ENCODE peak calls at places on chromosomes 5 and 9, in seven cellular contexts. F is uterus; J is heart right ventricle; V is cardiac muscle cell; U is AG04450; N is CD4-positive, alpha-beta memory T cell; C is H9. A is an unnamed sample.

GRCh38 chr9:91192379-91192775 is 169.3 kb downstream of the AUH start:
- DNase-seq in F (no peak), J (no peak), V (peak; percentile 29), U (no peak), N (no peak), C (no peak), A (no peak)

GRCh38 chr9:130122465-130122864 is 49.7 kb upstream of the NCS1 start:
- DNase-seq in F (no peak), J (no peak), V (no peak), U (no peak), N (no peak), C (no peak), A (no peak)

GRCh38 chr5:81207009-81207408 is 26.1 kb upstream of the CKMT2 start:
- DNase-seq in F (no peak), J (no peak), V (peak; percentile 25), U (no peak), N (no peak), C (peak; percentile 48), A (no peak)

GRCh38 chr9:9614607-9615006 is 998.2 kb downstream of the PTPRD start:
- DNase-seq in F (no peak), J (no peak), V (no peak), U (no peak), N (no peak), C (no peak), A (no peak)

GRCh38 chr9:27665121-27665520 is 91.8 kb upstream of the C9orf72 start:
- DNase-seq in F (no peak), J (no peak), V (no peak), U (no peak), N (no peak), C (peak; percentile 32), A (no peak)

GRCh38 chr5:172659909-172660628 is 19.0 kb downstream of the NEURL1B start:
- DNase-seq in F (peak; percentile 90), J (peak; percentile 93), V (peak; percentile 75), U (peak; percentile 72), N (no peak), C (peak; percentile 64), A (no peak)

GRCh38 chr9:134057751-134058701 is 9.8 kb downstream of the BRD3 start:
- DNase-seq in F (peak; percentile 9), J (no peak), V (no peak), U (no peak), N (no peak), C (no peak), A (no peak)

GRCh38 chr9:127950513-127951210 is 13.0 kb upstream of the DPM2 start:
- DNase-seq in F (no peak), J (peak; percentile 70), V (peak; percentile 46), U (no peak), N (peak; percentile 24), C (no peak), A (no peak)

GRCh38 chr9:7150153-7150890 is 392.5 kb downstream of the KDM4C start:
- DNase-seq in F (no peak), J (no peak), V (no peak), U (no peak), N (no peak), C (no peak), A (no peak)

GRCh38 chr9:91001146-91001611 is 199.6 kb downstream of the SYK start:
- DNase-seq in F (no peak), J (no peak), V (peak; percentile 31), U (no peak), N (no peak), C (no peak), A (no peak)

GRCh38 chr5:72955143-72955767 is 586 bp upstream of the FCHO2 start:
- DNase-seq in F (peak; percentile 85), J (peak; percentile 89), V (peak; percentile 87), U (no peak), N (no peak), C (peak; percentile 74), A (no peak)

GRCh38 chr9:119004618-119004990 is 364.6 kb downstream of the BRINP1 start:
- DNase-seq in F (peak; percentile 38), J (peak; percentile 87), V (peak; percentile 3), U (no peak), N (no peak), C (no peak), A (no peak)

GRCh38 chr5:123807177-123807900 is 295.4 kb downstream of the CSNK1G3 start:
- DNase-seq in F (no peak), J (no peak), V (no peak), U (no peak), N (no peak), C (no peak), A (no peak)

GRCh38 chr5:122751293-122751753 is 23.6 kb upstream of the SNX2 start:
- DNase-seq in F (no peak), J (no peak), V (peak; percentile 94), U (no peak), N (no peak), C (peak; percentile 81), A (no peak)

GRCh38 chr9:136644343-136644592 is 18.4 kb upstream of the EGFL7 start:
- DNase-seq in F (peak; percentile 78), J (peak; percentile 91), V (peak; percentile 80), U (no peak), N (no peak), C (no peak), A (no peak)

GRCh38 chr9:127194881-127195713 is 69.5 kb upstream of the GARNL3 start:
- DNase-seq in F (no peak), J (no peak), V (no peak), U (no peak), N (no peak), C (peak; percentile 63), A (no peak)

GRCh38 chr5:171371326-171371725 is 16.3 kb upstream of the NPM1 start:
- DNase-seq in F (no peak), J (no peak), V (no peak), U (no peak), N (no peak), C (no peak), A (no peak)

GRCh38 chr5:126806-127205 is 34.8 kb downstream of the PLEKHG4B start:
- DNase-seq in F (no peak), J (no peak), V (no peak), U (no peak), N (no peak), C (peak; percentile 76), A (no peak)

GRCh38 chr9:84573098-84573497 is 96.4 kb upstream of the NTRK2 start:
- DNase-seq in F (no peak), J (no peak), V (no peak), U (no peak), N (no peak), C (peak; percentile 57), A (no peak)

GRCh38 chr9:35658894-35659220 is 765 bp downstream of the CCDC107 start:
- DNase-seq in F (peak; percentile 54), J (no peak), V (peak; percentile 44), U (no peak), N (no peak), C (no peak), A (no peak)

GRCh38 chr5:43702815-43703214 is 99.8 kb downstream of the NNT start:
- DNase-seq in F (no peak), J (no peak), V (peak; percentile 71), U (no peak), N (no peak), C (no peak), A (no peak)

GRCh38 chr9:18829858-18830257 is 203.2 kb downstream of the SAXO1 start:
- DNase-seq in F (peak; percentile 67), J (no peak), V (no peak), U (no peak), N (no peak), C (no peak), A (no peak)

GRCh38 chr5:140214831-140215230 is 39.8 kb downstream of the CYSTM1 start:
- DNase-seq in F (no peak), J (no peak), V (peak; percentile 84), U (peak; percentile 67), N (no peak), C (no peak), A (no peak)

GRCh38 chr9:99385814-99386279 is 163.8 kb downstream of the SEC61B start:
- DNase-seq in F (no peak), J (peak; percentile 47), V (peak; percentile 23), U (no peak), N (no peak), C (no peak), A (no peak)

GRCh38 chr9:237858-238345 is 23.2 kb downstream of the DOCK8 start:
- DNase-seq in F (no peak), J (no peak), V (no peak), U (no peak), N (no peak), C (no peak), A (no peak)

GRCh38 chr5:2524620-2525019 is 226.9 kb downstream of the IRX2 start:
- DNase-seq in F (no peak), J (no peak), V (no peak), U (no peak), N (no peak), C (no peak), A (no peak)
- H3K9me3 ChIP-seq in F (no peaks in the 10 kb centered on the region), J (no peaks in the 10 kb centered on the region), V (no peaks in the 10 kb centered on the region), U (peaks cover 63% of the 10 kb centered on the region), N (no peaks in the 10 kb centered on the region), C (no peaks in the 10 kb centered on the region), A (no peaks in the 10 kb centered on the region)

GRCh38 chr5:8550921-8551320 is 682.0 kb downstream of the MTRR start:
- DNase-seq in F (no peak), J (no peak), V (no peak), U (no peak), N (no peak), C (no peak), A (no peak)
- H3K9me3 ChIP-seq in F (no peaks in the 10 kb centered on the region), J (peaks cover 23% of the 10 kb centered on the region), V (no peaks in the 10 kb centered on the region), U (no peaks in the 10 kb centered on the region), N (no peaks in the 10 kb centered on the region), C (peaks cover 5% of the 10 kb centered on the region), A (no peaks in the 10 kb centered on the region)

GRCh38 chr5:127894461-127894860 is 189.1 kb upstream of the SLC12A2 start:
- DNase-seq in F (no peak), J (no peak), V (no peak), U (no peak), N (no peak), C (no peak), A (no peak)

GRCh38 chr5:127887282-127887681 is 184.1 kb downstream of the CCDC192 start:
- DNase-seq in F (no peak), J (no peak), V (peak; percentile 23), U (no peak), N (no peak), C (no peak), A (no peak)

GRCh38 chr5:127893232-127893631 is 190.0 kb downstream of the CCDC192 start:
- DNase-seq in F (no peak), J (no peak), V (no peak), U (no peak), N (no peak), C (no peak), A (no peak)

GRCh38 chr5:127892467-127893207 is 189.4 kb downstream of the CCDC192 start:
- DNase-seq in F (no peak), J (peak; percentile 6), V (peak; percentile 72), U (peak; percentile 6), N (peak; percentile 60), C (no peak), A (no peak)

GRCh38 chr5:127891942-127892341 is 188.8 kb downstream of the CCDC192 start:
- DNase-seq in F (no peak), J (no peak), V (peak; percentile 23), U (no peak), N (no peak), C (no peak), A (no peak)
- H3K9me3 ChIP-seq in F (no peaks in the 10 kb centered on the region), J (no peaks in the 10 kb centered on the region), V (no peaks in the 10 kb centered on the region), U (no peaks in the 10 kb centered on the region), N (no peaks in the 10 kb centered on the region), C (no peaks in the 10 kb centered on the region), A (no peaks in the 10 kb centered on the region)

DNA sequence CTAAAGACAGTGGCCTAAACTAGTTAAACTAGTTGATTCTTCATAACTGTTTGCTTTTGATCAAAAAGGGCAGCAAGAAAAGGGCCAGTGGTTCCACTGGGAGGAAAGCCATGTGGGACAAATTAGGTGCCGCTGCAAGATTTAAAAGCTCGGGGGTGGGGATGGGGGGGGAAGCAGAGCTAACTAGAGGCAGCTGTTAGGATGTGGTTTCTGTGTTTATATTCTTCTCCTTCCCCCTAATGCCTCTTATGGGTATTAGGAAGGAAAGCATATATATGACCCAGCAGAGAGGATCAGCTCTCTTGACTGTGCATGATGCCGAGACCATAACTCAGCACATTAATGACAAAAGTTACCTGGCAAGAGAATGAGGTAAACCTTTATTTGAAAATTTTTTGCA is 65.7 kb downstream of the EFNA5 start:
- DNase-seq in F (no peak), J (no peak), V (no peak), U (no peak), N (no peak), C (no peak), A (no peak)
- H3K9me3 ChIP-seq in F (no peaks in the 10 kb centered on the region), J (no peaks in the 10 kb centered on the region), V (no peaks in the 10 kb centered on the region), U (no peaks in the 10 kb centered on the region), N (no peaks in the 10 kb centered on the region), C (no peaks in the 10 kb centered on the region), A (no peaks in the 10 kb centered on the region)